ENCODE peak calls at places on chromosomes 13 and 19, in six cellular contexts. Z is K562, S is SK-N-SH, R is H1, E is GM12878, M is HepG2. N is an unnamed sample.

GRCh38 chr19:2551864-2552185 is 75.9 kb downstream of the GADD45B start:
- DNase-seq in Z (no peak), S (no peak), R (no peak), E (no peak), M (no peak), N (no peak)

GRCh38 chr13:113483504-113484287 is 6.8 kb downstream of the DCUN1D2 start:
- DNase-seq in Z (no peak), S (no peak), R (no peak), E (no peak), M (no peak), N (no peak)

GRCh38 chr19:5627395-5627904 is 4.6 kb downstream of the SAFB start:
- DNase-seq in Z (peak; percentile 80), S (no peak), R (no peak), E (peak; percentile 48), M (no peak), N (no peak)

GRCh38 chr13:113539822-113540221 is 44.7 kb upstream of the TFDP1 start:
- DNase-seq in Z (no peak), S (no peak), R (no peak), E (no peak), M (no peak), N (no peak)

GRCh38 chr13:23610187-23610576 is 40.0 kb downstream of the TNFRSF19 start:
- DNase-seq in Z (no peak), S (no peak), R (no peak), E (no peak), M (peak; percentile 76), N (no peak)

GRCh38 chr19:40279761-40280607 is 5.2 kb downstream of the AKT2 start:
- DNase-seq in Z (no peak), S (peak; percentile 7), R (no peak), E (no peak), M (no peak), N (no peak)

GRCh38 chr19:36963262-36963661 is 47.1 kb downstream of the ZNF568 start:
- DNase-seq in Z (no peak), S (peak; percentile 3), R (no peak), E (no peak), M (no peak), N (no peak)

GRCh38 chr19:31135841-31136240 is 213.4 kb downstream of the TSHZ3 start:
- DNase-seq in Z (no peak), S (no peak), R (no peak), E (no peak), M (no peak), N (no peak)

GRCh38 chr13:30113531-30113930 is 193.8 kb downstream of the KATNAL1 start:
- DNase-seq in Z (peak; percentile 16), S (no peak), R (no peak), E (no peak), M (no peak), N (no peak)

GRCh38 chr19:57351867-57352266 is 796 bp downstream of the ZNF304 start:
- DNase-seq in Z (peak; percentile 17), S (no peak), R (no peak), E (no peak), M (no peak), N (no peak)

GRCh38 chr13:109243311-109243951 is 543.0 kb downstream of the IRS2 start:
- DNase-seq in Z (peak; percentile 4), S (no peak), R (no peak), E (no peak), M (no peak), N (peak; percentile 85)

GRCh38 chr19:29561601-29562000 is 35.8 kb downstream of the VSTM2B start:
- DNase-seq in Z (no peak), S (no peak), R (no peak), E (no peak), M (no peak), N (no peak)

GRCh38 chr19:18667531-18668251 is 15.8 kb upstream of the CRTC1 start:
- DNase-seq in Z (no peak), S (no peak), R (no peak), E (no peak), M (no peak), N (no peak)

GRCh38 chr13:36839281-36839680 is 20.3 kb downstream of the RFXAP start:
- DNase-seq in Z (no peak), S (no peak), R (no peak), E (no peak), M (no peak), N (no peak)

GRCh38 chr19:45099465-45100201 is 6.7 kb downstream of the PPP1R37 start:
- DNase-seq in Z (no peak), S (no peak), R (no peak), E (no peak), M (peak; percentile 72), N (no peak)

GRCh38 chr19:28208745-28209144 is 1004.2 kb downstream of the UQCRFS1 start:
- DNase-seq in Z (no peak), S (no peak), R (no peak), E (no peak), M (no peak), N (no peak)

GRCh38 chr13:114069376-114070097 is 62.9 kb downstream of the RASA3 start:
- DNase-seq in Z (no peak), S (no peak), R (no peak), E (no peak), M (no peak), N (no peak)

GRCh38 chr19:33665776-33666175 is 44.0 kb downstream of the CHST8 start:
- DNase-seq in Z (no peak), S (no peak), R (no peak), E (no peak), M (no peak), N (no peak)

GRCh38 chr19:58473775-58474174 is 2.4 kb upstream of the ZNF446 start:
- DNase-seq in Z (no peak), S (no peak), R (no peak), E (no peak), M (no peak), N (no peak)

GRCh38 chr13:34817246-34817645 is 124.8 kb upstream of the NBEA start:
- DNase-seq in Z (no peak), S (no peak), R (no peak), E (no peak), M (no peak), N (no peak)

GRCh38 chr19:2912306-2912705 is 11.6 kb downstream of the ZNF57 start:
- DNase-seq in Z (no peak), S (no peak), R (no peak), E (no peak), M (no peak), N (no peak)

GRCh38 chr13:42334329-42334706 is 62.4 kb downstream of the AKAP11 start:
- DNase-seq in Z (no peak), S (no peak), R (peak; percentile 13), E (peak; percentile 50), M (no peak), N (no peak)

GRCh38 chr13:38824342-38824741 is 137.5 kb downstream of the FREM2 start:
- DNase-seq in Z (no peak), S (no peak), R (no peak), E (peak; percentile 36), M (no peak), N (no peak)

GRCh38 chr19:14021474-14021873 is 6.5 kb upstream of the RLN3 start:
- DNase-seq in Z (no peak), S (no peak), R (no peak), E (no peak), M (no peak), N (no peak)

GRCh38 chr19:14027856-14028450 is at the start of gene RLN3:
- DNase-seq in Z (peak; percentile 71), S (no peak), R (no peak), E (no peak), M (no peak), N (no peak)

GRCh38 chr19:14022469-14022868 is 5.5 kb upstream of the RLN3 start:
- DNase-seq in Z (no peak), S (no peak), R (no peak), E (no peak), M (no peak), N (no peak)

GRCh38 chr19:14019100-14019499 is 8.8 kb upstream of the RLN3 start:
- DNase-seq in Z (no peak), S (no peak), R (no peak), E (no peak), M (no peak), N (no peak)

GRCh38 chr19:14023404-14024235 is 4.3 kb upstream of the RLN3 start:
- DNase-seq in Z (peak; percentile 76), S (peak; percentile 81), R (peak; percentile 62), E (no peak), M (peak; percentile 85), N (no peak)
- TF ChIP-seq JUND in Z (peak; percentile 19), S (no peak), R (no peak), E (no peak), M (no peak), N (no peak)

GRCh38 chr19:281992-282391 is 9.2 kb downstream of the PLPP2 start:
- DNase-seq in Z (no peak), S (no peak), R (no peak), E (no peak), M (no peak), N (no peak)
- TF ChIP-seq CTCF in Z (peak; percentile 20), S (peak; percentile 20), R (peak; percentile 14), E (no peak), M (no peak), N (peak; percentile 27)

DNA sequence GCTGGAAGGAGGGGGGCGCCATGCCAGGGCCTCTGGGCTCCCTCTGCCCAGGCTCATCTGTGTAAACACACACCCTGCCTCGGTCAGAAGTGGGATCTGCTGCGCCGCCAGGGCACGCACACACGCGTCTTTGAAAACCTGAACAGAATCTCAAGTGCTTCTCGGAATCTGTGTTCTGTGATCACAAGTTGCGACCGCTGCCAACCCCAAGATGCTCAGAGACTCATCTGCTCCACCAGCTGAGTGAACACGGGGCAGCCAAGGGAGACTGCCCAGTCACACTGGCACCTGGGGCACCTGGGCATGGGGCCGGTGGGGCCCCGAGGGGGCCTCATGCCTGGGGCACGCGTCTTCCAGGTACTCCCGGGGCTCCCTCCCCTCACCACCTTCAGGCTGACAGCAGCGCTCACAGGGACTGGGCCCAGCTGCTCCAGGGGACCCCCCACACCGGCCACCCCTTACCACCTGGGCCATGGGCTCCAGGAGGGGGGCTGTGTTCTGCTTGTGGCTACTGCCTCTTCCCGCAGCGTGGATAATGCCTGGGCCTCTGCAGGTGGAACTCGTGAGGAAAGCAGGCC is 59.0 kb downstream of the KLF2 start:
- DNase-seq in Z (no peak), S (no peak), R (no peak), E (no peak), M (no peak), N (no peak)
- H2AFZ ChIP-seq in Z (no peak overlapping the region), S (no peak overlapping the region), R (no peak overlapping the region), E (no peak overlapping the region), M (no peak overlapping the region), N (no peak overlapping the region)

GRCh38 chr13:73820285-73820684 is 313.9 kb downstream of the KLF12 start:
- DNase-seq in Z (no peak), S (no peak), R (no peak), E (no peak), M (no peak), N (no peak)

GRCh38 chr13:73820688-73821087 is 313.5 kb downstream of the KLF12 start:
- DNase-seq in Z (no peak), S (no peak), R (no peak), E (no peak), M (no peak), N (no peak)

GRCh38 chr13:73819711-73820110 is 314.5 kb downstream of the KLF12 start:
- DNase-seq in Z (no peak), S (no peak), R (no peak), E (no peak), M (no peak), N (no peak)

DNA sequence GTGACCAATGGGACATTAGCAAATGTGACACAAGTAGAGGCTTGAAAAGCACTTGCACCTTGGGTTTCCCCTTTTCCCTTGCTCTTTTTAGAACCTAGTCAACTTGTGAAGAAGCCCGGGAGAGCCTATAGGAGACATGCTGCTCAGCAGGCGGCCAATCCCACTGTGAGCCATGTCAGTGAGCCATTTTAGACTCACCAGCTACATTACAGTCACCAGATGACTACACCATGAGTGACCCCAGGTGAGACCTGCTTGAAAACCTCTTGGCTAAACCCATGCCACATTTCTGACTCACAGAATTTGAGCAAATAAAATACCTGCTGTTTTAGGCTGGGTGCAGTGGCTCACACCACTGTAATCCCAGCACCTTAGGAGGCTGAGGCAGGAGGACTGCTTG is 317.5 kb downstream of the KLF12 start:
- DNase-seq in Z (no peak), S (no peak), R (no peak), E (no peak), M (no peak), N (peak; percentile 2)
- TF ChIP-seq JUND in Z (no peak), S (no peak), R (no peak), E (no peak), M (no peak), N (no peak)